ENCODE peak calls at places on chromosomes 4 and X, in six cellular contexts. G is IMR-90, Q is neuronal stem cell, E is H1, P is mesenchymal stem cell, N is trophoblast cell. D is an unnamed sample.
A peak's percentile ranks its signal among the peaks of the same experiment; 100 is the strongest.

GRCh38 chr4:89754531-89754930 is 82.4 kb downstream of the SNCA start:
- DNase-seq in G (no peak), Q (no peak), E (no peak), P (peak; percentile 49), N (no peak), D (no peak)

GRCh38 chr4:155529197-155529596 is 137.5 kb upstream of the GUCY1A1 start:
- DNase-seq in G (no peak), Q (no peak), E (no peak), P (peak; percentile 20), N (no peak), D (no peak)

GRCh38 chr4:2714071-2714770 is 41.9 kb downstream of the TNIP2 start:
- DNase-seq in G (peak; percentile 71), Q (no peak), E (no peak), P (no peak), N (no peak), D (no peak)

GRCh38 chrX:50941638-50942037 is 31.1 kb downstream of the BMP15 start:
- DNase-seq in G (no peak), Q (no peak), E (no peak), P (no peak), N (peak; percentile 31), D (peak; percentile 48)

GRCh38 chr4:41693629-41694028 is 54.9 kb downstream of the PHOX2B start:
- DNase-seq in G (peak; percentile 56), Q (peak; percentile 18), E (no peak), P (peak; percentile 42), N (peak; percentile 59), D (no peak)

GRCh38 chr4:76494243-76494642 is 59.2 kb downstream of the SHROOM3 start:
- DNase-seq in G (no peak), Q (no peak), E (no peak), P (no peak), N (no peak), D (no peak)

GRCh38 chrX:78517124-78517523 is 142.0 kb downstream of the RTL3 start:
- DNase-seq in G (no peak), Q (no peak), E (no peak), P (no peak), N (peak; percentile 61), D (no peak)

GRCh38 chr4:83504974-83505373 is 20.1 kb upstream of the ABRAXAS1 start:
- DNase-seq in G (no peak), Q (no peak), E (no peak), P (no peak), N (peak; percentile 92), D (no peak)

GRCh38 chr4:16443504-16444088 is 217.3 kb upstream of the TAPT1 start:
- DNase-seq in G (peak; percentile 52), Q (peak; percentile 26), E (no peak), P (peak; percentile 41), N (peak; percentile 65), D (no peak)

GRCh38 chr4:16439771-16440170 is 213.5 kb upstream of the TAPT1 start:
- DNase-seq in G (no peak), Q (no peak), E (no peak), P (no peak), N (no peak), D (no peak)

GRCh38 chr4:16437836-16438235 is 211.6 kb upstream of the TAPT1 start:
- DNase-seq in G (peak; percentile 48), Q (no peak), E (no peak), P (no peak), N (peak; percentile 25), D (no peak)

GRCh38 chr4:16439003-16439402 is 212.7 kb upstream of the TAPT1 start:
- DNase-seq in G (peak; percentile 43), Q (no peak), E (no peak), P (no peak), N (no peak), D (no peak)

GRCh38 chr4:16442296-16442695 is 216.0 kb upstream of the TAPT1 start:
- DNase-seq in G (no peak), Q (no peak), E (no peak), P (no peak), N (no peak), D (no peak)
- H3K27ac ChIP-seq in G (no peak overlapping the region), Q (no peak overlapping the region), E (no peak overlapping the region), P (no peak overlapping the region), N (no peak overlapping the region), D (no peak overlapping the region)

DNA sequence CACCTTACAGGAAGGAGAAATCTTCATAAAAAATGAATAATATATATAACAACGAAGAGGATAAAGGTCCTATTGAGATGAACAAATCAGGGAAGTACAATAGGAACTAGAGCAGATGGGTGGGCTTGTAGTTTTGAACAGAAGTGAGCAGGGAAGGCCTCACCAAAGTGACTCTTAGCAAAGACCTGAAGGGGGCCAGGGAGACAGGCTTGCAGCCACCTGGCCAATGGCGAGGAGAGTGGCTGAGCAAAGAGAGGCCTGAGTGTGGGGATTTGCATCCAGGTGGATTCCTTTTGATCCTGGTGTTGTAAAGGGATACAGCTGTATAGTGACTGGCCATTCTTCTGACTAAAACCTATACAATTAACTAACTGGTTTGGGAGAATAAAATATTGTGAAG is 354.1 kb downstream of the CAMK2D start:
- DNase-seq in G (no peak), Q (no peak), E (no peak), P (no peak), N (no peak), D (peak; percentile 67)
- H3K14ac ChIP-seq in G (no peak overlapping the region), Q (no peak overlapping the region), E (no peak overlapping the region), P (no peak overlapping the region), N (no peak overlapping the region), D (no peak overlapping the region)

GRCh38 chr4:123554819-123555499 is 158.4 kb downstream of the SPRY1 start:
- DNase-seq in G (no peak), Q (no peak), E (no peak), P (no peak), N (no peak), D (no peak)
- H2BK120ac ChIP-seq in G (peak overlapping the region; percentile 3), Q (no peak overlapping the region), E (no peak overlapping the region), P (peak overlapping the region; percentile 95), N (no peak overlapping the region), D (no peak overlapping the region)

DNA sequence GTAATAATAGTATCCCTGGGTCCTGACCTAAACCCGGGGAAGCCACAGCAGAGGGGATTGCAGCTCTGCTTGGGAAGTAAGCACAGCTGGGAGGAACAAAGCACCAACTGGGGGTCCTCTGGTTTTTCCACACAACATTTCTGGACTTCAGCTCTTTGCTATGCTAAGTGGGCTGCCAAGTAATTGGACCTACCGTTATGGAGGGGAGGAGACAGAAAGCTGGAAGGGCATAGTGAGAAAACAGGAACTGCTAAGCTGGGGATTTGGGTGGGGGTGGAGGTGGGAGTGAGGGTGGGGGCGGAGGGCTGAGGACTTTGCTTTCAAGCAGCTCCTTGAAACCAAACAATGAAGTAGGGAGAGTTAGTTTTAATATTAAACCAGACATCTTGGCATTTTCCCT is 183.4 kb downstream of the ZIC3 start:
- DNase-seq in G (no peak), Q (no peak), E (no peak), P (no peak), N (no peak), D (no peak)
- H3K27ac ChIP-seq in G (no peak overlapping the region), Q (peak overlapping the region; percentile 83), E (no peak overlapping the region), P (no peak overlapping the region), N (no peak overlapping the region), D (peak overlapping the region; percentile 73)

GRCh38 chr4:165707126-165707525 is 165.9 kb upstream of the TLL1 start:
- DNase-seq in G (no peak), Q (no peak), E (no peak), P (no peak), N (no peak), D (no peak)
- H3K14ac ChIP-seq in G (no peak overlapping the region), Q (no peak overlapping the region), E (no peak overlapping the region), P (no peak overlapping the region), N (no peak overlapping the region), D (no peak overlapping the region)

D was measured in H9.